ENCODE peak calls at places on chromosomes 16 and 17, in five cellular contexts. Q is A549, U is endothelial cell of umbilical vein, P is HepG2, B is GM12878. E is an unnamed sample.

GRCh38 chr16:81239722-81240121 is 1.2 kb downstream of the BCO1 start:
- DNase-seq in Q (no peak), U (no peak), P (no peak), B (no peak), E (no peak)

GRCh38 chr16:70428178-70428998 is 10.5 kb downstream of the ST3GAL2 start:
- DNase-seq in Q (peak; percentile 94), U (peak; percentile 96), P (peak; percentile 100), B (peak; percentile 79), E (peak; percentile 100)

GRCh38 chr16:84191466-84191865 is 509 bp downstream of the ADAD2 start:
- DNase-seq in Q (no peak), U (no peak), P (no peak), B (no peak), E (no peak)

GRCh38 chr17:56681561-56682266 is 88.2 kb downstream of the NOG start:
- DNase-seq in Q (no peak), U (peak; percentile 82), P (no peak), B (no peak), E (peak; percentile 88)

GRCh38 chr17:64506201-64506575 is at the start of gene DDX5:
- DNase-seq in Q (peak; percentile 97), U (peak; percentile 97), P (peak; percentile 97), B (no peak), E (no peak)

GRCh38 chr16:1426734-1427451 is 4.0 kb upstream of the PERCC1 start:
- DNase-seq in Q (no peak), U (no peak), P (no peak), B (no peak), E (no peak)

GRCh38 chr16:81448154-81449131 is 3.8 kb downstream of the CMIP start:
- DNase-seq in Q (no peak), U (no peak), P (peak; percentile 98), B (no peak), E (peak; percentile 49)

GRCh38 chr16:72837846-72838661 is 209.9 kb downstream of the ZFHX3 start:
- DNase-seq in Q (no peak), U (no peak), P (no peak), B (no peak), E (no peak)

GRCh38 chr17:40952169-40952568 is 14.6 kb downstream of the KRT39 start:
- DNase-seq in Q (no peak), U (no peak), P (no peak), B (no peak), E (no peak)

GRCh38 chr16:74698220-74698619 is 2.4 kb downstream of the MLKL start:
- DNase-seq in Q (no peak), U (peak; percentile 13), P (no peak), B (peak; percentile 45), E (peak; percentile 37)

GRCh38 chr16:49824600-49824999 is 31.3 kb downstream of the ZNF423 start:
- DNase-seq in Q (no peak), U (no peak), P (no peak), B (no peak), E (no peak)

GRCh38 chr16:11101695-11102522 is 154.1 kb downstream of the SOCS1 start:
- DNase-seq in Q (no peak), U (peak; percentile 91), P (peak; percentile 70), B (no peak), E (no peak)

GRCh38 chr17:42120161-42121065 is 754 bp downstream of the KAT2A start:
- DNase-seq in Q (peak; percentile 82), U (no peak), P (peak; percentile 43), B (no peak), E (peak; percentile 31)

GRCh38 chr17:75481194-75482059 is 25.0 kb downstream of the TMEM94 start:
- DNase-seq in Q (no peak), U (no peak), P (no peak), B (no peak), E (no peak)

GRCh38 chr17:77242118-77242800 is 101.5 kb downstream of the SEC14L1 start:
- DNase-seq in Q (no peak), U (no peak), P (no peak), B (no peak), E (no peak)

GRCh38 chr17:74282587-74283370 is 8.7 kb downstream of the DNAI2 start:
- DNase-seq in Q (no peak), U (no peak), P (peak; percentile 45), B (peak; percentile 69), E (peak; percentile 71)

GRCh38 chr17:7912927-7913524 is 3.1 kb downstream of the RNF227 start:
- DNase-seq in Q (peak; percentile 79), U (peak; percentile 70), P (peak; percentile 77), B (peak; percentile 43), E (peak; percentile 85)

GRCh38 chr17:80718428-80718827 is 173.8 kb downstream of the RPTOR start:
- DNase-seq in Q (no peak), U (no peak), P (peak; percentile 21), B (no peak), E (no peak)

GRCh38 chr16:1338855-1339675 is 5.6 kb downstream of the BAIAP3 start:
- DNase-seq in Q (no peak), U (no peak), P (no peak), B (no peak), E (no peak)

GRCh38 chr17:7440113-7440822 is 956 bp downstream of the FGF11 start:
- DNase-seq in Q (peak; percentile 55), U (peak; percentile 26), P (no peak), B (no peak), E (peak; percentile 38)

GRCh38 chr17:4215882-4216411 is 47.8 kb downstream of the ANKFY1 start:
- DNase-seq in Q (no peak), U (no peak), P (no peak), B (no peak), E (peak; percentile 11)

GRCh38 chr16:4085405-4085970 is 30.8 kb downstream of the ADCY9 start:
- DNase-seq in Q (no peak), U (no peak), P (no peak), B (no peak), E (no peak)

GRCh38 chr16:65153365-65154105 is 31.7 kb upstream of the CDH11 start:
- DNase-seq in Q (no peak), U (no peak), P (no peak), B (no peak), E (no peak)

GRCh38 chr17:27065588-27065987 is 228.3 kb upstream of the WSB1 start:
- DNase-seq in Q (no peak), U (no peak), P (no peak), B (no peak), E (no peak)
- TF ChIP-seq CTCF in Q (no peak), U (no peak), P (no peak), B (no peak), E (no peak)

DNA sequence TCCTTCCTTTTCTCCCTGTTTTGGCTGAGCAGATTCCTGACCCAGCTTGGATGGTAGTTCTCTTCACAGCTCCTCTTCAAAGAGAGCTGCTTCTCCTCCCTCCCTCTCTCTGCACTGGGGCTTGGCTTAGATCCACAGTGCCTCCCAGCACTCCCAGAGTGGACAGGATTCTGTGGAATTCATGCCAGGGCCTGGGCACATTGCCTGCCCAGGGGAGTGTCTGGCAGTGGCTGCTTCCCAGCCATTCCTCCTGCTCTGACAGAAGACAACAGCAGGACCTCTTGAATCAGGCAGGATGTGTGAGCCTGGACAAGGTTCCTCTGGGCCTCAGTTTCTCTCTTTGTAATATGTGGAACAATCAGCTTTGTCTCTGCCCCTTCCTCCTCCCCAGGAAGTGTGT is 4.5 kb upstream of the MMP28 start:
- DNase-seq in Q (peak; percentile 46), U (peak; percentile 74), P (no peak), B (no peak), E (no peak)
- TF ChIP-seq MYC in Q (no peak), U (no peak), P (no peak), B (no peak), E (no peak)

GRCh38 chr16:53504161-53504663 is 1.2 kb upstream of the AKTIP start:
- DNase-seq in Q (no peak), U (peak; percentile 68), P (no peak), B (no peak), E (peak; percentile 33)
- TF ChIP-seq MAX in Q (no peak), U (no peak), P (no peak), B (no peak), E (no peak)

GRCh38 chr16:69397821-69398521 is 12.2 kb upstream of the TERF2 start:
- DNase-seq in Q (peak; percentile 79), U (peak; percentile 90), P (peak; percentile 87), B (peak; percentile 19), E (peak; percentile 51)
- TF ChIP-seq CTCF in Q (peak; percentile 70), U (peak; percentile 74), P (peak; percentile 90), B (peak; percentile 45), E (peak; percentile 30)

GRCh38 chr16:76541062-76541461 is 263.9 kb downstream of the CNTNAP4 start:
- DNase-seq in Q (no peak), U (no peak), P (no peak), B (no peak), E (no peak)
- TF ChIP-seq MYC in Q (no peak), U (no peak), P (no peak), B (no peak), E (no peak)

GRCh38 chr17:1715803-1716075 is 5.6 kb upstream of the TLCD2 start:
- DNase-seq in Q (no peak), U (no peak), P (no peak), B (no peak), E (no peak)

GRCh38 chr17:1714980-1715802 is 5.0 kb upstream of the TLCD2 start:
- DNase-seq in Q (peak; percentile 91), U (peak; percentile 83), P (peak; percentile 84), B (no peak), E (peak; percentile 52)

GRCh38 chr17:1713160-1713877 is 3.1 kb upstream of the TLCD2 start:
- DNase-seq in Q (no peak), U (no peak), P (no peak), B (no peak), E (no peak)

GRCh38 chr17:1713878-1714487 is 3.8 kb upstream of the TLCD2 start:
- DNase-seq in Q (peak; percentile 77), U (peak; percentile 43), P (peak; percentile 75), B (no peak), E (no peak)

GRCh38 chr17:1714488-1714979 is 4.4 kb upstream of the TLCD2 start:
- DNase-seq in Q (peak; percentile 95), U (peak; percentile 96), P (peak; percentile 97), B (no peak), E (peak; percentile 54)
- TF ChIP-seq MAX in Q (peak; percentile 88), U (peak; percentile 54), P (peak; percentile 84), B (no peak), E (no peak)